ENCODE peak calls at places on chromosomes 16 and 17, in ten cellular contexts. One of them, this sample, is unnamed.
A peak's percentile ranks its signal among the peaks of the same experiment; 100 is the strongest.

GRCh38 chr16:86556576-86556975 is 1.5 kb upstream of the MTHFSD start:
- DNase-seq in mucosa of descending colon: no peak
- DNase-seq in fibroblast of lung: no peak
- DNase-seq in ascending aorta: no peak
- DNase-seq in adrenal gland: no peak
- DNase-seq in stomach: no peak
- DNase-seq in retinal pigment epithelial cell: no peak
- DNase-seq in cardiac fibroblast: no peak
- DNase-seq in AG09319: no peak
- DNase-seq in tibial artery: no peak
- DNase-seq in this sample: no peak

GRCh38 chr17:43444223-43445008 is 39.4 kb upstream of the DHX8 start:
- DNase-seq in mucosa of descending colon: no peak
- DNase-seq in fibroblast of lung: peak; percentile 89
- DNase-seq in ascending aorta: no peak
- DNase-seq in adrenal gland: no peak
- DNase-seq in stomach: no peak
- DNase-seq in retinal pigment epithelial cell: no peak
- DNase-seq in cardiac fibroblast: no peak
- DNase-seq in AG09319: peak; percentile 51
- DNase-seq in tibial artery: no peak
- DNase-seq in this sample: no peak

GRCh38 chr16:49459953-49460735 is 86.5 kb downstream of the C16orf78 start:
- DNase-seq in mucosa of descending colon: no peak
- DNase-seq in fibroblast of lung: no peak
- DNase-seq in ascending aorta: peak; percentile 22
- DNase-seq in adrenal gland: peak; percentile 1
- DNase-seq in stomach: peak; percentile 11
- DNase-seq in retinal pigment epithelial cell: no peak
- DNase-seq in cardiac fibroblast: peak; percentile 1
- DNase-seq in AG09319: no peak
- DNase-seq in tibial artery: no peak
- DNase-seq in this sample: no peak

GRCh38 chr17:2954898-2955445 is 108.4 kb downstream of the OR1D5 start:
- DNase-seq in mucosa of descending colon: no peak
- DNase-seq in fibroblast of lung: peak; percentile 99
- DNase-seq in ascending aorta: peak; percentile 15
- DNase-seq in adrenal gland: no peak
- DNase-seq in stomach: peak; percentile 32
- DNase-seq in retinal pigment epithelial cell: peak; percentile 69
- DNase-seq in cardiac fibroblast: peak; percentile 97
- DNase-seq in AG09319: peak; percentile 88
- DNase-seq in tibial artery: no peak
- DNase-seq in this sample: peak; percentile 36

GRCh38 chr16:75054556-75054947 is 55.7 kb downstream of the ZNRF1 start:
- DNase-seq in mucosa of descending colon: no peak
- DNase-seq in fibroblast of lung: no peak
- DNase-seq in ascending aorta: no peak
- DNase-seq in adrenal gland: no peak
- DNase-seq in stomach: no peak
- DNase-seq in retinal pigment epithelial cell: no peak
- DNase-seq in cardiac fibroblast: no peak
- DNase-seq in AG09319: no peak
- DNase-seq in tibial artery: no peak
- DNase-seq in this sample: no peak

GRCh38 chr16:84603115-84603816 is 14.6 kb downstream of the COTL1 start:
- DNase-seq in mucosa of descending colon: peak; percentile 62
- DNase-seq in fibroblast of lung: peak; percentile 98
- DNase-seq in ascending aorta: peak; percentile 97
- DNase-seq in adrenal gland: peak; percentile 86
- DNase-seq in stomach: peak; percentile 72
- DNase-seq in retinal pigment epithelial cell: peak; percentile 76
- DNase-seq in cardiac fibroblast: peak; percentile 99
- DNase-seq in AG09319: peak; percentile 85
- DNase-seq in tibial artery: peak; percentile 96
- DNase-seq in this sample: no peak

GRCh38 chr16:72013389-72013788 is 4.8 kb downstream of the DHODH start:
- DNase-seq in mucosa of descending colon: no peak
- DNase-seq in fibroblast of lung: peak; percentile 52
- DNase-seq in ascending aorta: no peak
- DNase-seq in adrenal gland: no peak
- DNase-seq in stomach: no peak
- DNase-seq in retinal pigment epithelial cell: no peak
- DNase-seq in cardiac fibroblast: peak; percentile 30
- DNase-seq in AG09319: no peak
- DNase-seq in tibial artery: no peak
- DNase-seq in this sample: no peak

GRCh38 chr17:43782903-43783462 is 2.7 kb downstream of the CFAP97D1 start:
- DNase-seq in mucosa of descending colon: no peak
- DNase-seq in fibroblast of lung: no peak
- DNase-seq in ascending aorta: no peak
- DNase-seq in adrenal gland: no peak
- DNase-seq in stomach: no peak
- DNase-seq in retinal pigment epithelial cell: no peak
- DNase-seq in cardiac fibroblast: no peak
- DNase-seq in AG09319: no peak
- DNase-seq in tibial artery: no peak
- DNase-seq in this sample: no peak

GRCh38 chr16:31874354-31875111 is 926 bp downstream of the ZNF267 start:
- DNase-seq in mucosa of descending colon: no peak
- DNase-seq in fibroblast of lung: peak; percentile 59
- DNase-seq in ascending aorta: no peak
- DNase-seq in adrenal gland: no peak
- DNase-seq in stomach: no peak
- DNase-seq in retinal pigment epithelial cell: no peak
- DNase-seq in cardiac fibroblast: peak; percentile 79
- DNase-seq in AG09319: no peak
- DNase-seq in tibial artery: no peak
- DNase-seq in this sample: peak; percentile 60

GRCh38 chr16:2090481-2090797 is 42.7 kb downstream of the TSC2 start:
- DNase-seq in mucosa of descending colon: no peak
- DNase-seq in fibroblast of lung: no peak
- DNase-seq in ascending aorta: no peak
- DNase-seq in adrenal gland: no peak
- DNase-seq in stomach: peak; percentile 57
- DNase-seq in retinal pigment epithelial cell: no peak
- DNase-seq in cardiac fibroblast: no peak
- DNase-seq in AG09319: no peak
- DNase-seq in tibial artery: no peak
- DNase-seq in this sample: no peak

GRCh38 chr16:2091722-2092620 is 43.7 kb downstream of the PKD1 start:
- DNase-seq in mucosa of descending colon: peak; percentile 85
- DNase-seq in fibroblast of lung: no peak
- DNase-seq in ascending aorta: no peak
- DNase-seq in adrenal gland: no peak
- DNase-seq in stomach: peak; percentile 55
- DNase-seq in retinal pigment epithelial cell: no peak
- DNase-seq in cardiac fibroblast: no peak
- DNase-seq in AG09319: no peak
- DNase-seq in tibial artery: no peak
- DNase-seq in this sample: no peak

GRCh38 chr16:2092866-2093265 is 42.8 kb downstream of the PKD1 start:
- DNase-seq in mucosa of descending colon: no peak
- DNase-seq in fibroblast of lung: no peak
- DNase-seq in ascending aorta: no peak
- DNase-seq in adrenal gland: no peak
- DNase-seq in stomach: no peak
- DNase-seq in retinal pigment epithelial cell: no peak
- DNase-seq in cardiac fibroblast: no peak
- DNase-seq in AG09319: no peak
- DNase-seq in tibial artery: no peak
- DNase-seq in this sample: no peak

GRCh38 chr16:2089676-2090480 is 42.1 kb downstream of the TSC2 start:
- DNase-seq in mucosa of descending colon: peak; percentile 65
- DNase-seq in fibroblast of lung: no peak
- DNase-seq in ascending aorta: no peak
- DNase-seq in adrenal gland: no peak
- DNase-seq in stomach: no peak
- DNase-seq in retinal pigment epithelial cell: no peak
- DNase-seq in cardiac fibroblast: no peak
- DNase-seq in AG09319: no peak
- DNase-seq in tibial artery: no peak
- DNase-seq in this sample: no peak

GRCh38 chr16:2090819-2091721 is 43.3 kb downstream of the TSC2 start:
- DNase-seq in mucosa of descending colon: peak; percentile 96
- DNase-seq in fibroblast of lung: peak; percentile 47
- DNase-seq in ascending aorta: no peak
- DNase-seq in adrenal gland: peak; percentile 91
- DNase-seq in stomach: peak; percentile 94
- DNase-seq in retinal pigment epithelial cell: no peak
- DNase-seq in cardiac fibroblast: peak; percentile 25
- DNase-seq in AG09319: no peak
- DNase-seq in tibial artery: no peak
- DNase-seq in this sample: no peak
- TF ChIP-seq CTCF in mucosa of descending colon: no peak
- TF ChIP-seq CTCF in fibroblast of lung: no peak
- TF ChIP-seq CTCF in ascending aorta: no peak
- TF ChIP-seq CTCF in adrenal gland: peak; percentile 22
- TF ChIP-seq CTCF in stomach: no peak
- TF ChIP-seq CTCF in retinal pigment epithelial cell: peak; percentile 29
- TF ChIP-seq CTCF in cardiac fibroblast: no peak
- TF ChIP-seq CTCF in AG09319: no peak
- TF ChIP-seq CTCF in tibial artery: no peak
- TF ChIP-seq CTCF in this sample: no peak

DNA sequence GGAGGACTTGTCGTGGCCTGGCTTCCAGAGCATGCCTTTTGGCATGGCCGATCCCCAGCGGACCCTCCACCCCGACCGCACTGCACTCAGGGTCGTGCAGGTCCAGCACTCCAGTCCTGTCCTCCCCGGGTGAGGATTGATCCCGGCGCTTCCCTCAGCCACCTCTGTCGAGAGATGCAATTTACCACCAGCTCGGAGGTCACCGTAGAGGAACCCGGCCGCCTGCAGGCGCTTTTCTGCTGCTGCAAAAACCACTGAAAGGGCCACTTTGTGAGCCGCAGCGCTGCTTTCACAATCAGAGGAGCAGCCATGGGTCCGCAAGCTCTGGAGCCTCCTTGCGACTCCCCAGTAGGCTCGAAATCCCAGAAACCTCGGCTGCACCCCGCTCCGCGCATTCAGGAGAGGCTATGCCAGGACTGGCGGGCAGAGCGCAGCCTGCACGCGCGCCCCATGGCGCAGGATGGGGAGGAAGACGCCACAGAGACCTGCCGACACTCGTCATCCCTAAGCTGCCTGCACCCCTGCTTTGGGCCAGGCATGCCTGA is 134.2 kb downstream of the HS3ST2 start:
- DNase-seq in mucosa of descending colon: no peak
- DNase-seq in fibroblast of lung: no peak
- DNase-seq in ascending aorta: no peak
- DNase-seq in adrenal gland: no peak
- DNase-seq in stomach: no peak
- DNase-seq in retinal pigment epithelial cell: no peak
- DNase-seq in cardiac fibroblast: no peak
- DNase-seq in AG09319: no peak
- DNase-seq in tibial artery: no peak
- DNase-seq in this sample: peak; percentile 15
- TF ChIP-seq CTCF in mucosa of descending colon: no peak
- TF ChIP-seq CTCF in fibroblast of lung: no peak
- TF ChIP-seq CTCF in ascending aorta: no peak
- TF ChIP-seq CTCF in adrenal gland: no peak
- TF ChIP-seq CTCF in stomach: no peak
- TF ChIP-seq CTCF in retinal pigment epithelial cell: no peak
- TF ChIP-seq CTCF in cardiac fibroblast: no peak
- TF ChIP-seq CTCF in AG09319: no peak
- TF ChIP-seq CTCF in tibial artery: no peak
- TF ChIP-seq CTCF in this sample: no peak

GRCh38 chr17:489758-490329 is 137.2 kb upstream of the RPH3AL start:
- DNase-seq in mucosa of descending colon: peak; percentile 66
- DNase-seq in fibroblast of lung: peak; percentile 55
- DNase-seq in ascending aorta: peak; percentile 74
- DNase-seq in adrenal gland: no peak
- DNase-seq in stomach: peak; percentile 60
- DNase-seq in retinal pigment epithelial cell: no peak
- DNase-seq in cardiac fibroblast: peak; percentile 32
- DNase-seq in AG09319: no peak
- DNase-seq in tibial artery: no peak
- DNase-seq in this sample: peak; percentile 61

GRCh38 chr17:492015-492399 is 139.4 kb upstream of the RPH3AL start:
- DNase-seq in mucosa of descending colon: no peak
- DNase-seq in fibroblast of lung: no peak
- DNase-seq in ascending aorta: no peak
- DNase-seq in adrenal gland: no peak
- DNase-seq in stomach: no peak
- DNase-seq in retinal pigment epithelial cell: no peak
- DNase-seq in cardiac fibroblast: no peak
- DNase-seq in AG09319: no peak
- DNase-seq in tibial artery: no peak
- DNase-seq in this sample: no peak

GRCh38 chr17:493666-494065 is 141.1 kb upstream of the RPH3AL start:
- DNase-seq in mucosa of descending colon: no peak
- DNase-seq in fibroblast of lung: no peak
- DNase-seq in ascending aorta: no peak
- DNase-seq in adrenal gland: no peak
- DNase-seq in stomach: no peak
- DNase-seq in retinal pigment epithelial cell: no peak
- DNase-seq in cardiac fibroblast: no peak
- DNase-seq in AG09319: no peak
- DNase-seq in tibial artery: no peak
- DNase-seq in this sample: no peak

GRCh38 chr17:488993-489757 is 136.6 kb upstream of the RPH3AL start:
- DNase-seq in mucosa of descending colon: no peak
- DNase-seq in fibroblast of lung: peak; percentile 75
- DNase-seq in ascending aorta: no peak
- DNase-seq in adrenal gland: no peak
- DNase-seq in stomach: no peak
- DNase-seq in retinal pigment epithelial cell: no peak
- DNase-seq in cardiac fibroblast: no peak
- DNase-seq in AG09319: no peak
- DNase-seq in tibial artery: no peak
- DNase-seq in this sample: no peak

GRCh38 chr17:491086-492014 is 138.7 kb upstream of the RPH3AL start:
- DNase-seq in mucosa of descending colon: peak; percentile 66
- DNase-seq in fibroblast of lung: peak; percentile 64
- DNase-seq in ascending aorta: peak; percentile 77
- DNase-seq in adrenal gland: peak; percentile 51
- DNase-seq in stomach: peak; percentile 54
- DNase-seq in retinal pigment epithelial cell: no peak
- DNase-seq in cardiac fibroblast: peak; percentile 45
- DNase-seq in AG09319: no peak
- DNase-seq in tibial artery: no peak
- DNase-seq in this sample: peak; percentile 58
- TF ChIP-seq CTCF in mucosa of descending colon: no peak
- TF ChIP-seq CTCF in fibroblast of lung: no peak
- TF ChIP-seq CTCF in ascending aorta: no peak
- TF ChIP-seq CTCF in adrenal gland: no peak
- TF ChIP-seq CTCF in stomach: no peak
- TF ChIP-seq CTCF in retinal pigment epithelial cell: no peak
- TF ChIP-seq CTCF in cardiac fibroblast: no peak
- TF ChIP-seq CTCF in AG09319: no peak
- TF ChIP-seq CTCF in tibial artery: no peak
- TF ChIP-seq CTCF in this sample: no peak

DNA sequence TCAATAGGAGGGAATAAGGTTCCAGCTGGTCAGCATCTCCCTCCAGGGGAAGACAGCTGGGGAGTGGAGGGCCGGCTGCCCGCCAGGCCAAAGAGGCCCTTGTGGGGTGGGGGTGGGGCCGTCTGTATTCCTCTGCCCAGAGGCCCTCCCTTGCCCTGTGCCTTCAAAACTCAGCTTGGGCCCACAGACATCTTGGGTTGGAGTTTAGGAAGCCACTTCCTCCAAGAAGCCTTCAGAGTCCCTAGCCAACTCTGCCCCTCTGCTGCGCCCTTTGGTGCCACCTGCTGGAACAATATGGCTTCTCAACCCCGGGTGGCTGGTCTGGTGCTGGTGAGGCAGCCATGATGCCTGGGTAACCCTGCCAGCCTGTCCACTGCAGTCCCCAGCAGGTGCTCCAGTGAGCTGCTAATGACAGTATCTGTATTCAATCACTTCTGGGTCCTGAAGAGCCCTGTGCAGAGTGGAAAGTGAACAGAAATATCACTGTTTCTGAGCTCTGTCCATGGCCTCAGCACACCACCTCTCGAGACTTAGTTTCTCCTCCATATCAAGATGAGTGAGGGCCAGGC is 16.7 kb downstream of the HSD11B2 start:
- DNase-seq in mucosa of descending colon: peak; percentile 85
- DNase-seq in fibroblast of lung: no peak
- DNase-seq in ascending aorta: no peak
- DNase-seq in adrenal gland: peak; percentile 51
- DNase-seq in stomach: peak; percentile 63
- DNase-seq in retinal pigment epithelial cell: no peak
- DNase-seq in cardiac fibroblast: peak; percentile 33
- DNase-seq in AG09319: no peak
- DNase-seq in tibial artery: no peak
- DNase-seq in this sample: peak; percentile 77
- TF ChIP-seq CTCF in mucosa of descending colon: peak; percentile 17
- TF ChIP-seq CTCF in fibroblast of lung: peak; percentile 56
- TF ChIP-seq CTCF in ascending aorta: no peak
- TF ChIP-seq CTCF in adrenal gland: peak; percentile 49
- TF ChIP-seq CTCF in stomach: no peak
- TF ChIP-seq CTCF in retinal pigment epithelial cell: peak; percentile 42
- TF ChIP-seq CTCF in cardiac fibroblast: peak; percentile 64
- TF ChIP-seq CTCF in AG09319: peak; percentile 57
- TF ChIP-seq CTCF in tibial artery: peak; percentile 13
- TF ChIP-seq CTCF in this sample: peak; percentile 57

This sample was measured in GM13977.